ENCODE peak calls at places on chromosomes 7 and 10, in nine cellular contexts. One of them, this sample, is unnamed.

GRCh38 chr10:115624448-115624847 is 531.3 kb downstream of the ATRNL1 start:
- DNase-seq in CD4-positive, alpha-beta T cell: no peak
- DNase-seq in psoas muscle: no peak
- DNase-seq in body of pancreas: no peak
- DNase-seq in PC-9: no peak
- DNase-seq in AG09309: no peak
- DNase-seq in BE2C: no peak
- DNase-seq in lung: no peak
- DNase-seq in GM12865: no peak
- DNase-seq in this sample: no peak

GRCh38 chr7:651032-651728 is 75.3 kb upstream of the DNAAF5 start:
- DNase-seq in psoas muscle: no peak
- DNase-seq in PC-9: no peak
- DNase-seq in AG09309: no peak
- DNase-seq in BE2C: no peak
- DNase-seq in body of pancreas: no peak
- DNase-seq in lung: no peak
- DNase-seq in CD4-positive, alpha-beta T cell: no peak
- DNase-seq in GM12865: peak; percentile 21
- DNase-seq in this sample: no peak

GRCh38 chr10:11713186-11713743 is 28.9 kb upstream of the ECHDC3 start:
- DNase-seq in PC-9: no peak
- DNase-seq in CD4-positive, alpha-beta T cell: no peak
- DNase-seq in lung: no peak
- DNase-seq in GM12865: peak; percentile 28
- DNase-seq in psoas muscle: no peak
- DNase-seq in AG09309: no peak
- DNase-seq in body of pancreas: no peak
- DNase-seq in BE2C: no peak
- DNase-seq in this sample: no peak

GRCh38 chr7:158595068-158595467 is 7.4 kb upstream of the PTPRN2 start:
- DNase-seq in body of pancreas: no peak
- DNase-seq in PC-9: no peak
- DNase-seq in GM12865: peak; percentile 35
- DNase-seq in psoas muscle: no peak
- DNase-seq in CD4-positive, alpha-beta T cell: no peak
- DNase-seq in BE2C: no peak
- DNase-seq in AG09309: no peak
- DNase-seq in lung: no peak
- DNase-seq in this sample: no peak

GRCh38 chr10:36899652-36900051 is 225.7 kb upstream of the ANKRD30A start:
- DNase-seq in BE2C: no peak
- DNase-seq in lung: no peak
- DNase-seq in psoas muscle: no peak
- DNase-seq in AG09309: no peak
- DNase-seq in GM12865: no peak
- DNase-seq in body of pancreas: no peak
- DNase-seq in CD4-positive, alpha-beta T cell: no peak
- DNase-seq in PC-9: no peak
- DNase-seq in this sample: no peak

GRCh38 chr7:36795451-36796021 is 71.2 kb upstream of the AOAH start:
- DNase-seq in psoas muscle: no peak
- DNase-seq in body of pancreas: no peak
- DNase-seq in lung: no peak
- DNase-seq in CD4-positive, alpha-beta T cell: no peak
- DNase-seq in PC-9: no peak
- DNase-seq in BE2C: no peak
- DNase-seq in AG09309: no peak
- DNase-seq in GM12865: no peak
- DNase-seq in this sample: no peak

GRCh38 chr10:107451047-107451446 is 286.5 kb upstream of the SORCS1 start:
- DNase-seq in CD4-positive, alpha-beta T cell: no peak
- DNase-seq in lung: no peak
- DNase-seq in PC-9: no peak
- DNase-seq in BE2C: no peak
- DNase-seq in AG09309: no peak
- DNase-seq in psoas muscle: no peak
- DNase-seq in GM12865: no peak
- DNase-seq in body of pancreas: no peak
- DNase-seq in this sample: no peak

GRCh38 chr7:122791959-122792545 is 89.3 kb upstream of the RNF148 start:
- DNase-seq in lung: no peak
- DNase-seq in psoas muscle: no peak
- DNase-seq in BE2C: no peak
- DNase-seq in body of pancreas: no peak
- DNase-seq in AG09309: no peak
- DNase-seq in PC-9: no peak
- DNase-seq in GM12865: no peak
- DNase-seq in CD4-positive, alpha-beta T cell: no peak
- DNase-seq in this sample: no peak

GRCh38 chr10:91901784-91902677 is 7.3 kb downstream of the FGFBP3 start:
- DNase-seq in psoas muscle: no peak
- DNase-seq in body of pancreas: peak; percentile 67
- DNase-seq in GM12865: no peak
- DNase-seq in lung: no peak
- DNase-seq in BE2C: no peak
- DNase-seq in CD4-positive, alpha-beta T cell: peak; percentile 14
- DNase-seq in PC-9: peak; percentile 12
- DNase-seq in AG09309: peak; percentile 71
- DNase-seq in this sample: no peak

GRCh38 chr10:58590152-58590551 is 77.5 kb downstream of the BICC1 start:
- DNase-seq in body of pancreas: no peak
- DNase-seq in lung: no peak
- DNase-seq in CD4-positive, alpha-beta T cell: no peak
- DNase-seq in psoas muscle: no peak
- DNase-seq in GM12865: no peak
- DNase-seq in BE2C: peak; percentile 16
- DNase-seq in PC-9: no peak
- DNase-seq in AG09309: peak; percentile 98
- DNase-seq in this sample: no peak

GRCh38 chr7:25432807-25433206 is 204.5 kb upstream of the NPVF start:
- DNase-seq in body of pancreas: no peak
- DNase-seq in CD4-positive, alpha-beta T cell: no peak
- DNase-seq in psoas muscle: no peak
- DNase-seq in BE2C: no peak
- DNase-seq in lung: no peak
- DNase-seq in GM12865: no peak
- DNase-seq in AG09309: no peak
- DNase-seq in PC-9: no peak
- DNase-seq in this sample: no peak

GRCh38 chr7:37118029-37118428 is 330.6 kb downstream of the ELMO1 start:
- DNase-seq in PC-9: no peak
- DNase-seq in body of pancreas: no peak
- DNase-seq in GM12865: no peak
- DNase-seq in psoas muscle: no peak
- DNase-seq in AG09309: no peak
- DNase-seq in lung: no peak
- DNase-seq in BE2C: no peak
- DNase-seq in CD4-positive, alpha-beta T cell: no peak
- DNase-seq in this sample: no peak

GRCh38 chr7:376306-376969 is 86.5 kb downstream of the FOXL3 start:
- DNase-seq in lung: no peak
- DNase-seq in BE2C: no peak
- DNase-seq in CD4-positive, alpha-beta T cell: no peak
- DNase-seq in AG09309: no peak
- DNase-seq in PC-9: no peak
- DNase-seq in psoas muscle: no peak
- DNase-seq in GM12865: no peak
- DNase-seq in body of pancreas: peak; percentile 9
- DNase-seq in this sample: no peak

GRCh38 chr10:5458425-5458824 is 40.9 kb downstream of the CALML5 start:
- DNase-seq in CD4-positive, alpha-beta T cell: no peak
- DNase-seq in GM12865: no peak
- DNase-seq in AG09309: no peak
- DNase-seq in lung: no peak
- DNase-seq in psoas muscle: no peak
- DNase-seq in body of pancreas: no peak
- DNase-seq in BE2C: no peak
- DNase-seq in PC-9: no peak
- DNase-seq in this sample: no peak

GRCh38 chr7:22238354-22239311 is 118.3 kb downstream of the RAPGEF5 start:
- DNase-seq in PC-9: no peak
- DNase-seq in GM12865: no peak
- DNase-seq in lung: no peak
- DNase-seq in psoas muscle: no peak
- DNase-seq in BE2C: no peak
- DNase-seq in AG09309: no peak
- DNase-seq in body of pancreas: no peak
- DNase-seq in CD4-positive, alpha-beta T cell: no peak
- DNase-seq in this sample: no peak

GRCh38 chr10:120586471-120586872 is 129.4 kb downstream of the PLPP4 start:
- DNase-seq in lung: no peak
- DNase-seq in psoas muscle: no peak
- DNase-seq in CD4-positive, alpha-beta T cell: no peak
- DNase-seq in GM12865: no peak
- DNase-seq in AG09309: no peak
- DNase-seq in BE2C: no peak
- DNase-seq in PC-9: no peak
- DNase-seq in body of pancreas: no peak
- DNase-seq in this sample: no peak

GRCh38 chr7:134707663-134708383 is 61.2 kb downstream of the BPGM start:
- DNase-seq in CD4-positive, alpha-beta T cell: no peak
- DNase-seq in BE2C: no peak
- DNase-seq in PC-9: no peak
- DNase-seq in psoas muscle: no peak
- DNase-seq in GM12865: no peak
- DNase-seq in lung: no peak
- DNase-seq in AG09309: no peak
- DNase-seq in body of pancreas: no peak
- DNase-seq in this sample: no peak

GRCh38 chr10:37488792-37489657 is 363.6 kb downstream of the ANKRD30A start:
- DNase-seq in psoas muscle: no peak
- DNase-seq in CD4-positive, alpha-beta T cell: no peak
- DNase-seq in PC-9: no peak
- DNase-seq in body of pancreas: no peak
- DNase-seq in lung: peak; percentile 15
- DNase-seq in BE2C: no peak
- DNase-seq in GM12865: peak; percentile 31
- DNase-seq in AG09309: peak; percentile 73
- DNase-seq in this sample: no peak

GRCh38 chr10:78812571-78813318 is 256.0 kb upstream of the ZMIZ1 start:
- DNase-seq in psoas muscle: no peak
- DNase-seq in PC-9: no peak
- DNase-seq in BE2C: no peak
- DNase-seq in body of pancreas: no peak
- DNase-seq in CD4-positive, alpha-beta T cell: no peak
- DNase-seq in lung: no peak
- DNase-seq in GM12865: no peak
- DNase-seq in AG09309: no peak
- DNase-seq in this sample: no peak

DNA sequence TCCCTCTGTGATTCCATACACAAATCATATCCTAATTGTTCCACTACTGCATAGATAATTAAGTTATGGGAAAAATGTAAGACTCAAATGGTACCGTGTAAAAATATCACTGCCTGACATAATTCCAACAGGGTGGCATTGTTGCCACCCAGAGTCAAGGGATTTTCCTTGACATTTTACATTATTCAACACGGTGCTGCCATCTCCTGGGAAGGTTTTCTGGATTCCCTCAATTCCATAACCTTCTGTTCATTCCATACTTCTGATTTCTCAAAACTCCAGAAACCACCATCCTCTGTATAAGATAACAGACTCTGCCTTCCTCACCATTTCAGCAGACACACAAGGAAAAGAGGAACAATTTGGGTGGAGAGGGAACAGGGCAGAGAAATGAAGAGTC is 495.9 kb downstream of the XPNPEP1 start:
- DNase-seq in lung: no peak
- DNase-seq in PC-9: no peak
- DNase-seq in AG09309: no peak
- DNase-seq in body of pancreas: no peak
- DNase-seq in BE2C: no peak
- DNase-seq in psoas muscle: no peak
- DNase-seq in CD4-positive, alpha-beta T cell: no peak
- DNase-seq in GM12865: no peak
- DNase-seq in this sample: no peak
- TF ChIP-seq CTCF in lung: no peak
- TF ChIP-seq CTCF in PC-9: no peak
- TF ChIP-seq CTCF in AG09309: no peak
- TF ChIP-seq CTCF in body of pancreas: no peak
- TF ChIP-seq CTCF in BE2C: no peak
- TF ChIP-seq CTCF in psoas muscle: no peak
- TF ChIP-seq CTCF in CD4-positive, alpha-beta T cell: no peak
- TF ChIP-seq CTCF in GM12865: no peak
- TF ChIP-seq CTCF in this sample: no peak

GRCh38 chr10:48550977-48551376 is 53.9 kb downstream of the ARHGAP22 start:
- DNase-seq in body of pancreas: no peak
- DNase-seq in PC-9: no peak
- DNase-seq in psoas muscle: no peak
- DNase-seq in BE2C: no peak
- DNase-seq in CD4-positive, alpha-beta T cell: no peak
- DNase-seq in GM12865: no peak
- DNase-seq in lung: no peak
- DNase-seq in AG09309: no peak
- DNase-seq in this sample: no peak
- TF ChIP-seq CTCF in body of pancreas: no peak
- TF ChIP-seq CTCF in PC-9: no peak
- TF ChIP-seq CTCF in psoas muscle: no peak
- TF ChIP-seq CTCF in BE2C: no peak
- TF ChIP-seq CTCF in CD4-positive, alpha-beta T cell: no peak
- TF ChIP-seq CTCF in GM12865: no peak
- TF ChIP-seq CTCF in lung: no peak
- TF ChIP-seq CTCF in AG09309: no peak
- TF ChIP-seq CTCF in this sample: no peak

GRCh38 chr7:78605131-78605530 is 806.6 kb downstream of the PHTF2 start:
- DNase-seq in body of pancreas: no peak
- DNase-seq in psoas muscle: no peak
- DNase-seq in BE2C: no peak
- DNase-seq in AG09309: peak; percentile 10
- DNase-seq in GM12865: no peak
- DNase-seq in CD4-positive, alpha-beta T cell: no peak
- DNase-seq in PC-9: no peak
- DNase-seq in lung: no peak
- DNase-seq in this sample: no peak

GRCh38 chr7:78601728-78602127 is 803.2 kb downstream of the PHTF2 start:
- DNase-seq in lung: no peak
- DNase-seq in psoas muscle: no peak
- DNase-seq in GM12865: no peak
- DNase-seq in BE2C: no peak
- DNase-seq in AG09309: peak; percentile 46
- DNase-seq in body of pancreas: no peak
- DNase-seq in CD4-positive, alpha-beta T cell: no peak
- DNase-seq in PC-9: no peak
- DNase-seq in this sample: no peak

GRCh38 chr7:78609281-78609680 is 810.7 kb downstream of the PHTF2 start:
- DNase-seq in body of pancreas: no peak
- DNase-seq in PC-9: no peak
- DNase-seq in psoas muscle: no peak
- DNase-seq in GM12865: no peak
- DNase-seq in BE2C: no peak
- DNase-seq in CD4-positive, alpha-beta T cell: no peak
- DNase-seq in lung: no peak
- DNase-seq in AG09309: no peak
- DNase-seq in this sample: no peak

GRCh38 chr7:78607099-78607498 is 808.5 kb downstream of the PHTF2 start:
- DNase-seq in PC-9: no peak
- DNase-seq in body of pancreas: no peak
- DNase-seq in lung: no peak
- DNase-seq in BE2C: no peak
- DNase-seq in CD4-positive, alpha-beta T cell: no peak
- DNase-seq in GM12865: peak; percentile 15
- DNase-seq in psoas muscle: no peak
- DNase-seq in AG09309: no peak
- DNase-seq in this sample: no peak
- TF ChIP-seq CTCF in PC-9: peak; percentile 37
- TF ChIP-seq CTCF in body of pancreas: peak; percentile 29
- TF ChIP-seq CTCF in lung: no peak
- TF ChIP-seq CTCF in BE2C: peak; percentile 37
- TF ChIP-seq CTCF in CD4-positive, alpha-beta T cell: no peak
- TF ChIP-seq CTCF in GM12865: peak; percentile 31
- TF ChIP-seq CTCF in psoas muscle: no peak
- TF ChIP-seq CTCF in AG09309: peak; percentile 14
- TF ChIP-seq CTCF in this sample: no peak

GRCh38 chr10:30019468-30019867 is 39.9 kb downstream of the JCAD start:
- DNase-seq in PC-9: no peak
- DNase-seq in body of pancreas: no peak
- DNase-seq in BE2C: no peak
- DNase-seq in GM12865: no peak
- DNase-seq in AG09309: no peak
- DNase-seq in lung: no peak
- DNase-seq in psoas muscle: no peak
- DNase-seq in CD4-positive, alpha-beta T cell: no peak
- DNase-seq in this sample: no peak
- TF ChIP-seq CTCF in PC-9: no peak
- TF ChIP-seq CTCF in body of pancreas: no peak
- TF ChIP-seq CTCF in BE2C: no peak
- TF ChIP-seq CTCF in GM12865: no peak
- TF ChIP-seq CTCF in AG09309: no peak
- TF ChIP-seq CTCF in lung: no peak
- TF ChIP-seq CTCF in psoas muscle: no peak
- TF ChIP-seq CTCF in CD4-positive, alpha-beta T cell: no peak
- TF ChIP-seq CTCF in this sample: no peak